ENCODE peak calls at places on chromosomes 5 and 9, in nine cellular contexts. L is AG08396; N is iPS-NIHi11; E is nephron progenitor cell; X is tibial nerve; B is NCI-H1694 treated with DMSO at 0.1 percent for 48 hours; Q is ecto neural progenitor cell; C is stimulated activated CD4-positive, alpha-beta T cell treated with anti-CD3 and anti-CD28 coated beads, Interleukin-1b, Interleukin-23, amount 100 ng/mL, for 24 hours; R is NCI-H1417. P is an unnamed sample.

GRCh38 chr9:92486371-92486770 is 4.1 kb upstream of the ASPN start:
- DNase-seq in L (no peak), N (no peak), E (no peak), X (no peak), B (no peak), Q (no peak), C (no peak), R (no peak), P (no peak)

GRCh38 chr9:76431601-76432000 is 27.4 kb upstream of the GCNT1 start:
- DNase-seq in L (no peak), N (peak), E (no peak), X (no peak), B (no peak), Q (peak), C (no peak), R (no peak), P (no peak)

GRCh38 chr9:12859704-12860251 is 85.0 kb downstream of the LURAP1L start:
- DNase-seq in L (peak), N (no peak), E (no peak), X (no peak), B (no peak), Q (no peak), C (no peak), R (no peak), P (no peak)

GRCh38 chr5:76862986-76863385 is 13.2 kb downstream of the S100Z start:
- DNase-seq in L (no peak), N (no peak), E (no peak), X (no peak), B (no peak), Q (no peak), C (no peak), R (no peak), P (no peak)

GRCh38 chr5:54601832-54602231 is 84.3 kb downstream of the SNX18 start:
- DNase-seq in L (no peak), N (no peak), E (no peak), X (no peak), B (no peak), Q (no peak), C (no peak), R (no peak), P (no peak)

GRCh38 chr5:168747987-168748777 is 169.0 kb upstream of the PANK3 start:
- DNase-seq in L (no peak), N (peak), E (peak), X (no peak), B (peak), Q (peak), C (peak), R (no peak), P (peak)

GRCh38 chr9:6584881-6585597 is 60.5 kb downstream of the GLDC start:
- DNase-seq in L (no peak), N (no peak), E (no peak), X (no peak), B (peak), Q (no peak), C (no peak), R (peak), P (peak)

GRCh38 chr5:91283899-91284298 is 99.2 kb downstream of the ARRDC3 start:
- DNase-seq in L (no peak), N (no peak), E (no peak), X (no peak), B (no peak), Q (no peak), C (no peak), R (no peak), P (no peak)

GRCh38 chr9:75830303-75830702 is 60.2 kb upstream of the PCSK5 start:
- DNase-seq in L (no peak), N (no peak), E (no peak), X (no peak), B (no peak), Q (no peak), C (no peak), R (no peak), P (no peak)

GRCh38 chr5:38663276-38663675 is 106.8 kb upstream of the LIFR start:
- DNase-seq in L (no peak), N (no peak), E (no peak), X (no peak), B (no peak), Q (no peak), C (no peak), R (no peak), P (no peak)

GRCh38 chr5:139914218-139914807 is 118.7 kb downstream of the PSD2 start:
- DNase-seq in L (no peak), N (no peak), E (no peak), X (no peak), B (no peak), Q (peak), C (no peak), R (no peak), P (no peak)

GRCh38 chr5:139689631-139690384 is 41.7 kb downstream of the CXXC5 start:
- DNase-seq in L (no peak), N (no peak), E (peak), X (no peak), B (peak), Q (no peak), C (no peak), R (peak), P (peak)

GRCh38 chr9:15135167-15135792 is 171.7 kb downstream of the TTC39B start:
- DNase-seq in L (peak), N (peak), E (peak), X (peak), B (peak), Q (peak), C (peak), R (peak), P (peak)

GRCh38 chr5:147509710-147510651 is at the start of gene DPYSL3:
- DNase-seq in L (peak), N (peak), E (peak), X (peak), B (peak), Q (peak), C (no peak), R (peak), P (peak)

GRCh38 chr5:155402927-155403645 is 389.5 kb downstream of the KIF4B start:
- DNase-seq in L (no peak), N (no peak), E (no peak), X (no peak), B (no peak), Q (peak), C (no peak), R (peak), P (peak)

GRCh38 chr5:3827624-3828023 is 232.0 kb downstream of the IRX1 start:
- DNase-seq in L (no peak), N (no peak), E (no peak), X (no peak), B (no peak), Q (no peak), C (no peak), R (no peak), P (no peak)

GRCh38 chr9:110932883-110933282 is 105.4 kb downstream of the LPAR1 start:
- DNase-seq in L (no peak), N (no peak), E (no peak), X (no peak), B (no peak), Q (no peak), C (no peak), R (no peak), P (no peak)

GRCh38 chr9:21616082-21616778 is 134.1 kb upstream of the IFNE start:
- DNase-seq in L (peak), N (no peak), E (no peak), X (no peak), B (no peak), Q (no peak), C (no peak), R (no peak), P (no peak)

GRCh38 chr5:54756301-54756700 is 229.1 kb downstream of the ESM1 start:
- DNase-seq in L (no peak), N (no peak), E (no peak), X (no peak), B (no peak), Q (peak), C (no peak), R (no peak), P (no peak)

GRCh38 chr9:25461416-25461815 is 216.8 kb downstream of the TUSC1 start:
- DNase-seq in L (no peak), N (no peak), E (no peak), X (no peak), B (no peak), Q (no peak), C (no peak), R (no peak), P (no peak)

GRCh38 chr9:17116400-17116837 is 18.4 kb upstream of the CNTLN start:
- DNase-seq in L (peak), N (peak), E (no peak), X (no peak), B (peak), Q (no peak), C (no peak), R (peak), P (peak)

GRCh38 chr5:1321576-1321975 is 23.3 kb downstream of the CLPTM1L start:
- DNase-seq in L (no peak), N (no peak), E (no peak), X (no peak), B (no peak), Q (no peak), C (no peak), R (no peak), P (no peak)

GRCh38 chr5:132221781-132222648 is 5.6 kb downstream of the P4HA2 start:
- DNase-seq in L (peak), N (no peak), E (no peak), X (peak), B (no peak), Q (no peak), C (no peak), R (no peak), P (no peak)

GRCh38 chr5:133606835-133607234 is 5.5 kb downstream of the FSTL4 start:
- DNase-seq in L (no peak), N (no peak), E (no peak), X (no peak), B (no peak), Q (no peak), C (no peak), R (no peak), P (no peak)

GRCh38 chr5:15236911-15237508 is 263.0 kb upstream of the FBXL7 start:
- DNase-seq in L (no peak), N (no peak), E (no peak), X (no peak), B (no peak), Q (no peak), C (no peak), R (no peak), P (no peak)

GRCh38 chr5:170536498-170536897 is 32.7 kb downstream of the KCNIP1 start:
- DNase-seq in L (no peak), N (no peak), E (no peak), X (no peak), B (no peak), Q (no peak), C (no peak), R (no peak), P (no peak)

GRCh38 chr9:115999498-115999897 is 154.1 kb upstream of the PAPPA start:
- DNase-seq in L (no peak), N (no peak), E (no peak), X (no peak), B (no peak), Q (no peak), C (no peak), R (no peak), P (no peak)

P was measured in SJCRH30.